ENCODE peak calls at places on chromosomes 3 and 15, in nine cellular contexts. I is neural progenitor cell, Y is HCT116, R is MM.1S, V is GM23248, M is GM23338, X is PC-3, Z is SK-N-SH, C is OCI-LY7. G is an unnamed sample.
A peak's percentile ranks its signal among the peaks of the same experiment; 100 is the strongest.

GRCh38 chr3:38136272-38136806 is 588 bp downstream of the ACAA1 start:
- DNase-seq in I (no peak), Y (no peak), R (peak; percentile 14), V (peak; percentile 72), M (peak; percentile 59), X (no peak), Z (peak; percentile 59), C (peak; percentile 30), G (no peak)

GRCh38 chr3:56939759-56940323 is 120.6 kb upstream of the SPATA12 start:
- DNase-seq in I (peak; percentile 45), Y (no peak), R (no peak), V (no peak), M (peak; percentile 44), X (no peak), Z (no peak), C (no peak), G (no peak)

GRCh38 chr3:37949866-37950265 is 40.7 kb upstream of the VILL start:
- DNase-seq in I (peak; percentile 18), Y (no peak), R (no peak), V (no peak), M (no peak), X (no peak), Z (no peak), C (no peak), G (no peak)

GRCh38 chr3:73520931-73521461 is 103.7 kb downstream of the PDZRN3 start:
- DNase-seq in I (no peak), Y (no peak), R (no peak), V (peak; percentile 69), M (no peak), X (no peak), Z (no peak), C (no peak), G (no peak)

GRCh38 chr3:74617786-74618185 is 3.3 kb upstream of the CNTN3 start:
- DNase-seq in I (no peak), Y (no peak), R (no peak), V (no peak), M (no peak), X (no peak), Z (no peak), C (no peak), G (no peak)

GRCh38 chr15:80929689-80930088 is 59.9 kb downstream of the MESD start:
- DNase-seq in I (no peak), Y (no peak), R (no peak), V (peak; percentile 49), M (no peak), X (no peak), Z (no peak), C (no peak), G (no peak)

GRCh38 chr3:194475978-194476377 is 10.8 kb downstream of the ATP13A3 start:
- DNase-seq in I (no peak), Y (no peak), R (no peak), V (peak; percentile 14), M (no peak), X (no peak), Z (no peak), C (no peak), G (no peak)

GRCh38 chr3:54951405-54951804 is 23.5 kb upstream of the LRTM1 start:
- DNase-seq in I (peak; percentile 74), Y (no peak), R (no peak), V (peak; percentile 97), M (peak; percentile 77), X (peak; percentile 53), Z (peak; percentile 63), C (peak; percentile 22), G (peak; percentile 86)

GRCh38 chr3:12405432-12406272 is 78.6 kb upstream of the TSEN2 start:
- DNase-seq in I (no peak), Y (peak; percentile 92), R (no peak), V (peak; percentile 21), M (no peak), X (peak; percentile 98), Z (no peak), C (no peak), G (peak; percentile 76)

GRCh38 chr3:46724360-46724890 is 6.8 kb upstream of the PRSS50 start:
- DNase-seq in I (no peak), Y (no peak), R (no peak), V (no peak), M (no peak), X (no peak), Z (no peak), C (no peak), G (no peak)

GRCh38 chr3:23945903-23946751 is 1.0 kb downstream of the NR1D2 start:
- DNase-seq in I (peak; percentile 99), Y (peak; percentile 82), R (peak; percentile 97), V (peak; percentile 98), M (peak; percentile 97), X (peak; percentile 97), Z (peak; percentile 99), C (peak; percentile 95), G (peak; percentile 99)

GRCh38 chr15:51193526-51193925 is 98.8 kb upstream of the TNFAIP8L3 start:
- DNase-seq in I (no peak), Y (no peak), R (no peak), V (no peak), M (no peak), X (no peak), Z (no peak), C (no peak), G (no peak)

GRCh38 chr15:90322531-90322930 is 29.6 kb upstream of the ZNF774 start:
- DNase-seq in I (peak; percentile 27), Y (no peak), R (no peak), V (no peak), M (no peak), X (no peak), Z (no peak), C (no peak), G (no peak)
- TF ChIP-seq EZH2phosphoT487 in I (no peak), Y (no peak), R (no peak), V (no peak), M (no peak), X (no peak), Z (no peak), C (no peak), G (no peak)

GRCh38 chr3:36738701-36739100 is 25.7 kb downstream of the DCLK3 start:
- DNase-seq in I (no peak), Y (no peak), R (no peak), V (no peak), M (no peak), X (no peak), Z (no peak), C (no peak), G (no peak)
- TF ChIP-seq EZH2phosphoT487 in I (no peak), Y (no peak), R (no peak), V (no peak), M (no peak), X (no peak), Z (no peak), C (no peak), G (no peak)

GRCh38 chr15:55902975-55903374 is 90.4 kb downstream of the NEDD4 start:
- DNase-seq in I (no peak), Y (no peak), R (no peak), V (no peak), M (no peak), X (no peak), Z (no peak), C (no peak), G (no peak)
- TF ChIP-seq EZH2phosphoT487 in I (no peak), Y (no peak), R (no peak), V (no peak), M (no peak), X (no peak), Z (no peak), C (no peak), G (no peak)

GRCh38 chr3:175307642-175308041 is 448.5 kb downstream of the NAALADL2 start:
- DNase-seq in I (no peak), Y (no peak), R (no peak), V (no peak), M (no peak), X (peak; percentile 34), Z (no peak), C (no peak), G (no peak)
- TF ChIP-seq EZH2phosphoT487 in I (no peak), Y (no peak), R (no peak), V (no peak), M (no peak), X (no peak), Z (no peak), C (no peak), G (no peak)